ENCODE peak calls at places on chromosomes 4 and X, in eight cellular contexts. E is nephron progenitor cell, P is GM13976, Y is RWPE1, A is heart left ventricle, S is HFF-Myc, T is activated B cell treated with CpG ODN at 0.5 μM for 24 hours, K is foreskin fibroblast. Q is an unnamed sample.

GRCh38 chrX:41909068-41909467 is 14.3 kb downstream of the CASK start:
- DNase-seq in Y (no peak), P (no peak), K (no peak), E (no peak), T (no peak), A (no peak), S (no peak), Q (no peak)

GRCh38 chrX:19332983-19333382 is 10.7 kb upstream of the PDHA1 start:
- DNase-seq in E (no peak), S (peak), A (peak), T (no peak), K (peak), Y (no peak), P (no peak), Q (no peak)

GRCh38 chrX:18351774-18352173 is 2.7 kb downstream of the SCML2 start:
- DNase-seq in K (peak), P (no peak), T (no peak), A (no peak), S (no peak), E (no peak), Y (no peak), Q (no peak)

GRCh38 chr4:123488916-123489315 is 92.3 kb downstream of the SPRY1 start:
- DNase-seq in S (no peak), P (peak), K (peak), E (no peak), A (no peak), T (no peak), Y (peak), Q (no peak)

GRCh38 chrX:72313757-72314156 is 8.0 kb upstream of the CITED1 start:
- DNase-seq in Y (no peak), T (no peak), K (no peak), P (no peak), E (no peak), S (no peak), A (no peak), Q (no peak)

GRCh38 chr4:113292371-113293042 is 243.1 kb downstream of the ANK2 start:
- DNase-seq in T (no peak), Y (no peak), E (peak), K (peak), P (no peak), A (peak), S (no peak), Q (peak)

GRCh38 chrX:47864785-47865184 is 28.1 kb downstream of the ZNF81 start:
- DNase-seq in A (no peak), S (no peak), K (no peak), Y (no peak), T (no peak), E (no peak), P (no peak), Q (no peak)

GRCh38 chrX:130974323-130974722 is 71.3 kb upstream of the ENOX2 start:
- DNase-seq in A (no peak), Y (no peak), K (peak), E (no peak), T (no peak), S (no peak), P (no peak), Q (no peak)

GRCh38 chr4:40251366-40251765 is 54.5 kb downstream of the RHOH start:
- DNase-seq in S (no peak), E (no peak), K (peak), A (no peak), T (no peak), P (no peak), Y (peak), Q (no peak)

GRCh38 chr4:55161739-55162138 is 36.3 kb upstream of the KDR start:
- DNase-seq in S (no peak), K (peak), T (no peak), A (no peak), P (no peak), E (no peak), Y (no peak), Q (no peak)

GRCh38 chr4:26992657-26993361 is 132.2 kb downstream of the STIM2 start:
- DNase-seq in Y (no peak), T (peak), A (peak), E (no peak), K (peak), S (no peak), P (peak), Q (no peak)

GRCh38 chr4:188658958-188659522 is 519.8 kb downstream of the TRIML1 start:
- DNase-seq in S (no peak), A (no peak), K (no peak), E (no peak), T (no peak), P (no peak), Y (no peak), Q (no peak)

GRCh38 chr4:25413261-25413660 is 36.2 kb downstream of the ANAPC4 start:
- DNase-seq in K (no peak), E (no peak), Y (no peak), T (no peak), S (no peak), A (no peak), P (no peak), Q (no peak)

GRCh38 chr4:168630445-168631187 is 133.8 kb downstream of the PALLD start:
- DNase-seq in S (no peak), K (peak), T (no peak), Y (peak), E (no peak), A (no peak), P (no peak), Q (no peak)

GRCh38 chr4:167290684-167291083 is 56.4 kb upstream of the SPOCK3 start:
- DNase-seq in E (no peak), K (peak), T (no peak), A (no peak), S (no peak), Y (peak), P (no peak), Q (no peak)

GRCh38 chr4:83751336-83751949 is 215.5 kb downstream of the GPAT3 start:
- DNase-seq in P (no peak), Y (peak), E (no peak), A (no peak), T (no peak), K (no peak), S (no peak), Q (no peak)

GRCh38 chr4:159360549-159360948 is 257.7 kb downstream of the RAPGEF2 start:
- DNase-seq in P (no peak), T (no peak), S (peak), Y (peak), A (no peak), E (no peak), K (peak), Q (no peak)

GRCh38 chr4:12411072-12411471 is 982.4 kb upstream of the HS3ST1 start:
- DNase-seq in K (no peak), Y (no peak), S (no peak), T (no peak), E (no peak), A (no peak), P (no peak), Q (no peak)

GRCh38 chr4:74394476-74395136 is 29.7 kb downstream of the EREG start:
- DNase-seq in S (no peak), T (no peak), A (no peak), P (no peak), Y (no peak), E (no peak), K (peak), Q (no peak)

GRCh38 chrX:119004920-119005524 is 30.6 kb downstream of the LONRF3 start:
- DNase-seq in T (peak), E (peak), S (peak), K (peak), Y (peak), P (peak), A (peak), Q (peak)

GRCh38 chrX:9342581-9343051 is 122.2 kb upstream of the TBL1X start:
- DNase-seq in P (peak), E (peak), T (peak), Y (peak), A (peak), S (no peak), K (peak), Q (peak)

GRCh38 chr4:139164731-139165130 is 12.3 kb downstream of the ELF2 start:
- DNase-seq in E (no peak), K (no peak), P (no peak), A (no peak), Y (no peak), S (no peak), T (no peak), Q (no peak)
- TF ChIP-seq CTCF in E (no peak), K (no peak), P (no peak), A (no peak), Y (no peak), S (no peak), T (no peak), Q (no peak)

GRCh38 chr4:3136454-3136853 is 62.0 kb downstream of the HTT start:
- DNase-seq in K (peak), T (no peak), A (no peak), P (no peak), S (no peak), Y (no peak), E (no peak), Q (no peak)
- TF ChIP-seq CTCF in K (peak), T (no peak), A (peak), P (no peak), S (no peak), Y (peak), E (no peak), Q (no peak)

GRCh38 chrX:49100704-49101628 is 21.3 kb upstream of the WDR45 start:
- DNase-seq in K (peak), E (peak), S (peak), P (peak), Y (peak), A (peak), T (peak), Q (peak)

GRCh38 chrX:49106296-49106695 is 17.2 kb downstream of the GPKOW start:
- DNase-seq in T (no peak), P (no peak), A (no peak), S (no peak), K (no peak), E (no peak), Y (no peak), Q (no peak)

GRCh38 chrX:49103637-49104036 is 19.9 kb downstream of the GPKOW start:
- DNase-seq in T (no peak), Y (no peak), A (no peak), K (no peak), S (no peak), P (no peak), E (no peak), Q (no peak)

GRCh38 chrX:49102221-49102620 is 21.3 kb downstream of the GPKOW start:
- DNase-seq in A (no peak), K (no peak), P (no peak), S (no peak), Y (no peak), E (no peak), T (no peak), Q (no peak)

DNA sequence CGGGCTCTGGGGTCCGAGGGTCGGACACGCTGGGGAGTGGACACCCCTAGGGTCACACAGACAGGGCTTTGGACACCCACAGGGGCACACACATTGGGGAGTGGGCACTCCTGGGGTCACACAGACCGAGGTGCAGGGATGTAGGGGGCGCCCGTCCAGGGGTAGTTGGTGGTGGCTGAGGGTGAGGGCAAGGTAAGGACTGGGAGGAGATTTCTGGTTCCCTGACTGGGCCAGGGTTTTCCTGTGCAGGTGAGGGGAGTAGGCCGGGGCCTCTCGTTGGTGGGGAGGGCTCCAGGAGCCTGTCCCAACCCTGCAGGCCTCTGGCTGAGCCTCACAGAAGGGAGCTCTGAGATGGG is 21.9 kb upstream of the WDR45 start:
- DNase-seq in K (no peak), A (no peak), Y (no peak), S (no peak), E (no peak), P (no peak), T (no peak), Q (no peak)
- TF ChIP-seq CTCF in K (no peak), A (no peak), Y (no peak), S (no peak), E (no peak), P (no peak), T (no peak), Q (no peak)

GRCh38 chrX:129963729-129964128 is 18.7 kb upstream of the BCORL1 start:
- DNase-seq in K (no peak), A (no peak), T (no peak), Y (no peak), S (no peak), E (no peak), P (no peak), Q (no peak)

GRCh38 chrX:129959493-129959832 is 23.0 kb upstream of the BCORL1 start:
- DNase-seq in K (peak), Y (no peak), P (no peak), S (no peak), T (no peak), E (peak), A (no peak), Q (no peak)

GRCh38 chrX:129961180-129962083 is 21.0 kb upstream of the BCORL1 start:
- DNase-seq in E (peak), S (no peak), A (peak), K (peak), Y (no peak), P (peak), T (peak), Q (peak)

GRCh38 chrX:129968968-129969367 is 13.5 kb upstream of the BCORL1 start:
- DNase-seq in S (no peak), E (no peak), Y (no peak), K (no peak), A (no peak), T (no peak), P (no peak), Q (no peak)

GRCh38 chrX:129965166-129965565 is 17.3 kb upstream of the BCORL1 start:
- DNase-seq in E (no peak), Y (no peak), T (no peak), A (no peak), S (no peak), K (no peak), P (no peak), Q (no peak)
- TF ChIP-seq CTCF in E (no peak), Y (no peak), T (no peak), A (no peak), S (no peak), K (no peak), P (no peak), Q (no peak)

DNA sequence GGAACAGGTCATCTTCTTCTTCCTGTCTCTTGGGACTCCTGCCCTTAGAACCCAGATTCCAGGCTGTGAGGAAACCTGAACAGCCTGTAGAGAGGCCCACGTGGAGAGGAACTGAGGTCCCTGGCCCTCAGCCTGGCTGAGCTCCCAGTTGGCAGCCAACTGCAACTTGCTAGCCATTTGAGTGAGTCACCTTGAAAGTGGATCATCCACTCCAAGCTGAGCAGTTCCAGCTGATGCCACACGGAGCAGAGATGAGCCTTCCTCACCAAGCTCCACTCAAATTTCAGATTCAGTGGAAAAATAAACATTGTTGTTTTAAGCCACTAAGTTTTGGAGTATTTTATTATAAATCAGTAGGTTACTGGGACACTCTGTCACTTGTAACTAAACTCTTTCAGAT is 392.5 kb downstream of the BCOR start:
- DNase-seq in P (no peak), Y (peak), S (peak), E (no peak), T (no peak), A (peak), K (peak), Q (no peak)
- TF ChIP-seq CTCF in P (no peak), Y (peak), S (peak), E (peak), T (no peak), A (peak), K (peak), Q (peak)

GRCh38 chrX:134776844-134777370 is 118.6 kb upstream of the PLAC1 start:
- DNase-seq in S (no peak), A (no peak), K (no peak), E (no peak), Y (no peak), P (no peak), T (no peak), Q (no peak)

GRCh38 chrX:134782796-134783195 is 124.5 kb upstream of the PLAC1 start:
- DNase-seq in A (no peak), P (no peak), S (no peak), Y (peak), E (no peak), K (peak), T (no peak), Q (no peak)

GRCh38 chrX:134780908-134781307 is 122.6 kb upstream of the PLAC1 start:
- DNase-seq in S (no peak), T (no peak), Y (no peak), P (no peak), K (no peak), A (peak), E (no peak), Q (no peak)
- TF ChIP-seq CTCF in S (no peak), T (no peak), Y (no peak), P (no peak), K (no peak), A (peak), E (no peak), Q (no peak)

GRCh38 chr4:115154826-115155225 is 41.4 kb upstream of the NDST4 start:
- DNase-seq in A (no peak), Y (no peak), S (peak), T (no peak), P (no peak), K (peak), E (no peak), Q (no peak)
- TF ChIP-seq CTCF in A (no peak), Y (no peak), S (peak), T (no peak), P (no peak), K (peak), E (no peak), Q (peak)

DNA sequence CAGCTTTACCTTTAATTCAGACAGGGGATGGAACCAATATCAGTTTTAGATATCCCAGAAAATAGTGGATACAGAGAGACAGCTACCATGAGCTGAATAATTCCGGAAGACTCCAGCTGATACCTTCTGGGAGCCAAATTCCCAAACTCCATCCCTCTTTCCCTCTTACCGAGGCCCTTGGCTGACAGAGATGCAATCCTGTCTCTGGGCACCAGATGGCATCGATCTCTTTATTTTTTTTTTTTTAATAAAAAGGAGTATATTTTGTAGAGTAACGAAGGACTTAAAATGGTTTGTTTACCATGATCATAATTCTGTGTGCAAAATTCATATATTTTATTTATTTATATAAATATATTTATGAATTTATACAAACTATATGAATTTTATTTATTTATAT is 31.0 kb downstream of the RAB40A start:
- DNase-seq in K (peak), A (no peak), P (no peak), T (no peak), E (no peak), Y (peak), S (no peak), Q (no peak)
- TF ChIP-seq CTCF in K (peak), A (peak), P (no peak), T (no peak), E (peak), Y (peak), S (peak), Q (peak)